ENCODE peak calls at places on chromosomes 7 and 10, in six cellular contexts. G is IMR-90, M is H1, I is H9, K is neuronal stem cell, L is trophoblast cell. J is an unnamed sample.

GRCh38 chr7:22241805-22242390 is 115.1 kb downstream of the RAPGEF5 start:
- DNase-seq in G (no peak), M (no peak), I (no peak), K (no peak), L (no peak), J (no peak)

GRCh38 chr7:84529480-84530205 is 335.1 kb upstream of the SEMA3A start:
- DNase-seq in G (peak; percentile 83), M (no peak), I (no peak), K (no peak), L (peak; percentile 85), J (peak; percentile 57)

GRCh38 chr7:151099486-151100211 is 13.4 kb downstream of the AGAP3 start:
- DNase-seq in G (no peak), M (no peak), I (no peak), K (no peak), L (no peak), J (peak; percentile 38)

GRCh38 chr7:55448526-55448925 is 83.4 kb downstream of the LANCL2 start:
- DNase-seq in G (no peak), M (no peak), I (no peak), K (no peak), L (no peak), J (no peak)

GRCh38 chr10:44393051-44393630 is 8.2 kb upstream of the CXCL12 start:
- DNase-seq in G (peak; percentile 13), M (no peak), I (no peak), K (no peak), L (no peak), J (peak; percentile 38)

GRCh38 chr7:143511593-143512047 is 33.9 kb downstream of the TAS2R41 start:
- DNase-seq in G (no peak), M (no peak), I (no peak), K (no peak), L (no peak), J (no peak)

GRCh38 chr7:55212838-55213237 is 152.3 kb upstream of the LANCL2 start:
- DNase-seq in G (no peak), M (no peak), I (no peak), K (no peak), L (peak; percentile 25), J (no peak)

GRCh38 chr7:157517782-157518513 is 181.1 kb downstream of the DNAJB6 start:
- DNase-seq in G (no peak), M (no peak), I (no peak), K (no peak), L (no peak), J (no peak)

GRCh38 chr7:92820191-92820590 is 16.2 kb downstream of the CDK6 start:
- DNase-seq in G (no peak), M (no peak), I (no peak), K (no peak), L (no peak), J (peak; percentile 24)

GRCh38 chr10:69696073-69696731 is 66.2 kb downstream of the FAM241B start:
- DNase-seq in G (peak; percentile 91), M (peak; percentile 58), I (peak; percentile 67), K (peak; percentile 27), L (peak; percentile 91), J (peak; percentile 91)

GRCh38 chr10:130401860-130402765 is 265.9 kb downstream of the GLRX3 start:
- DNase-seq in G (no peak), M (no peak), I (peak; percentile 22), K (no peak), L (no peak), J (no peak)

GRCh38 chr7:66013938-66014337 is 31.9 kb upstream of the GUSB start:
- DNase-seq in G (peak; percentile 62), M (peak; percentile 56), I (peak; percentile 55), K (peak; percentile 8), L (peak; percentile 43), J (peak; percentile 72)

GRCh38 chr7:80053098-80053497 is 81.5 kb upstream of the GNAI1 start:
- DNase-seq in G (no peak), M (no peak), I (no peak), K (no peak), L (no peak), J (no peak)

GRCh38 chr7:744854-745430 is 17.9 kb upstream of the PRKAR1B start:
- DNase-seq in G (no peak), M (no peak), I (no peak), K (no peak), L (no peak), J (no peak)

GRCh38 chr7:148914208-148914777 is 30.2 kb upstream of the EZH2 start:
- DNase-seq in G (peak; percentile 85), M (no peak), I (no peak), K (no peak), L (peak; percentile 76), J (peak; percentile 58)

GRCh38 chr10:127278001-127278400 is 81.6 kb upstream of the INSYN2A start:
- DNase-seq in G (peak; percentile 82), M (no peak), I (no peak), K (no peak), L (no peak), J (no peak)

GRCh38 chr10:88783734-88784133 is 18.8 kb upstream of the LIPM start:
- DNase-seq in G (peak; percentile 41), M (no peak), I (no peak), K (no peak), L (no peak), J (peak; percentile 16)

GRCh38 chr10:3045471-3046209 is 21.7 kb upstream of the PFKP start:
- DNase-seq in G (peak; percentile 85), M (peak; percentile 63), I (peak; percentile 79), K (peak; percentile 61), L (peak; percentile 78), J (peak; percentile 88)

GRCh38 chr7:134571746-134572461 is 23.0 kb downstream of the AKR1B15 start:
- DNase-seq in G (no peak), M (no peak), I (no peak), K (no peak), L (no peak), J (no peak)

GRCh38 chr10:10499839-10500238 is 517.8 kb upstream of the CELF2 start:
- DNase-seq in G (peak; percentile 79), M (no peak), I (no peak), K (no peak), L (no peak), J (peak; percentile 84)

GRCh38 chr7:20435305-20435704 is 104.6 kb downstream of the ITGB8 start:
- DNase-seq in G (no peak), M (no peak), I (no peak), K (no peak), L (peak; percentile 95), J (no peak)

GRCh38 chr7:98681496-98681895 is 64.4 kb downstream of the NPTX2 start:
- DNase-seq in G (no peak), M (no peak), I (no peak), K (no peak), L (no peak), J (no peak)

GRCh38 chr7:98686466-98687080 is 69.5 kb downstream of the NPTX2 start:
- DNase-seq in G (no peak), M (no peak), I (no peak), K (no peak), L (no peak), J (no peak)

GRCh38 chr7:98681951-98682350 is 64.9 kb downstream of the NPTX2 start:
- DNase-seq in G (no peak), M (no peak), I (no peak), K (no peak), L (no peak), J (no peak)

GRCh38 chr7:98685541-98685940 is 68.5 kb downstream of the NPTX2 start:
- DNase-seq in G (no peak), M (no peak), I (no peak), K (no peak), L (no peak), J (no peak)

GRCh38 chr7:98683514-98683913 is 66.4 kb downstream of the NPTX2 start:
- DNase-seq in G (no peak), M (no peak), I (no peak), K (no peak), L (no peak), J (no peak)
- H2BK5ac ChIP-seq in G (no peak overlapping the region), M (no peak overlapping the region), I (no peak overlapping the region), K (no peak overlapping the region), L (no peak overlapping the region), J (no peak overlapping the region)

DNA sequence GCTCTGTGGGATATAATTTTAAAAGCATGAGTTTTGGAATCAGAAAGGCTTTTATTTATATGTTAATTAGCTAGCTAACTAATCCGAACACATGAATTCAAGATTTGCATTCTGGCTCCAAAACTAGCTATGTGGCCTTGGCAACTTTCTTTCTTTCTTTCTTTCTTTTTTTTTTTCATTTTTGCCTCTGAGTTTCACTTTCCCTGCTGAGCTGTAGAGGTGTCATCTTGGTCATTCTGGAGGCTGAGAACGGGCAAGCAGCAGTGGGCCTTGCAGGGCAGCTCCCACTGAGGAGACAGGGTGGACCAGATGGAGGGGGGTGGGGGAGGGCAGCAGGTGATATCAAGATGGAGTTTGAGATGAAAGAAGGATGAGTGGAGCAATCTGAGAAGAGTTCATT is 24.8 kb upstream of the SFMBT2 start:
- DNase-seq in G (no peak), M (no peak), I (no peak), K (no peak), L (no peak), J (no peak)
- H2AFZ ChIP-seq in G (no peak overlapping the region), M (no peak overlapping the region), I (no peak overlapping the region), K (no peak overlapping the region), L (no peak overlapping the region), J (no peak overlapping the region)

DNA sequence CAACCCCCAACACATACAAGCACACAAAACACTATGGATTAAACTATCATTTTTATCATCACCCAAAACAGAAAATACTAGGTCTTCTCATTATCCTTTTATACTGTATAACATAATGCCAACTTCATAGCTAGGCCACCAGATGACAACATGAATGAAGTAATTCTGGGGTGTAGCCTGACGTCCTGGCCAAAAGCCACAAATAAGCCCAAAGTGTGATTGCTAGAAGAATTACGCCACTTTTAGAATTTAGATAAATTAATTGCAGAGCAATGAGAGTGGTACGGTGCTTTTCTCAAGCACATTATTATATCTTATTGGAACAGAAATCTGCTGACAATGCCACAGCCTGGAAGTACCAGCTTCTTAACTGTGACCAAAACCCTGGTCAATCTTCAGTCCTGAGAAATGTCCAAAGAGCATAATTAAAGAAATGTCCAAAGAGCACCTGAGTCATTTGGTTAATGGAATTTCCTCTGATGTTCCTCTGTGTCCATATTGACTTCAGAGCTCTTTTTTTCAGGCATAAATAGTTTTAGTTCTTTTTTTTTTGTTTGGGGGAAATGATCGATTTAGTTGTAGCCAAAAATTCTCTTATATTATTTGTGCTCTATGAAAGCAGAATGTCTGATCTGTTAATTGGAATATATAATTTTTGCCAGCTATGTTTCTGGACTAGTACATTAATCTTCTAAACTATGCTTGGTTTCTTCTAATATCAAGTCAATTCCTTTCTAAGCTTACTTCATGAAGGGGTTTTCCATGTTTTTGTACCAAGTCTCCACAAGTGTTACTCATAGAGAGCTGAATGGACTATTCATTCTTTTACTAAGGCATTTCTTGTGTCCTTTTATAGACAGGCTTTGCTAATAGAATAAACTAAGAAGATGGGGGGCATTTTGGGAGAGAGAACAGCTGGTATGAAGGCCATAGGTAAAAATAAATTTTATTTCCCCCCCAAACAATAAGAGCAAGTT is 233.4 kb upstream of the SLC26A5 start:
- DNase-seq in G (peak; percentile 71), M (no peak), I (no peak), K (no peak), L (no peak), J (no peak)
- H2BK120ac ChIP-seq in G (peak overlapping the region; percentile 27), M (no peak overlapping the region), I (no peak overlapping the region), K (no peak overlapping the region), L (no peak overlapping the region), J (no peak overlapping the region)

GRCh38 chr7:43463401-43463980 is 119.4 kb upstream of the STK17A start:
- DNase-seq in G (no peak), M (peak; percentile 51), I (no peak), K (no peak), L (peak; percentile 63), J (no peak)
- H2BK5ac ChIP-seq in G (no peak overlapping the region), M (peak overlapping the region; percentile 86), I (no peak overlapping the region), K (no peak overlapping the region), L (no peak overlapping the region), J (no peak overlapping the region)